ENCODE peak calls at places on chromosomes 5 and 9, in eight cellular contexts. V is endodermal cell, B is HL-60, A is psoas muscle, P is uterus, I is heart left ventricle, O is right cardiac atrium, S is AG04450. U is an unnamed sample.

GRCh38 chr9:96484521-96484931 is 34.6 kb downstream of the HABP4 start:
- DNase-seq in O (no peak), B (no peak), S (no peak), I (no peak), A (no peak), V (no peak), P (no peak), U (no peak)

GRCh38 chr5:158967566-158967965 is 132.2 kb downstream of the EBF1 start:
- DNase-seq in I (no peak), P (no peak), O (no peak), S (no peak), V (no peak), A (no peak), B (no peak), U (no peak)

GRCh38 chr5:65102826-65103673 is 334.3 kb downstream of the CWC27 start:
- DNase-seq in S (no peak), O (peak), V (peak), I (peak), P (peak), A (peak), B (no peak), U (peak)

GRCh38 chr9:91857291-91857781 is 92.7 kb downstream of the ROR2 start:
- DNase-seq in O (no peak), I (no peak), A (no peak), S (no peak), B (no peak), P (no peak), V (peak), U (no peak)

GRCh38 chr9:124699575-124699974 is 71.5 kb downstream of the NR6A1 start:
- DNase-seq in A (no peak), P (no peak), O (no peak), B (no peak), V (no peak), I (no peak), S (no peak), U (no peak)

GRCh38 chr9:84953797-84954695 is 284.5 kb downstream of the NTRK2 start:
- DNase-seq in P (peak), I (peak), V (peak), O (peak), B (peak), S (no peak), A (peak), U (peak)

GRCh38 chr5:27578280-27578679 is 539.9 kb upstream of the CDH9 start:
- DNase-seq in B (no peak), V (no peak), I (no peak), A (no peak), P (no peak), O (no peak), S (no peak), U (no peak)

GRCh38 chr5:54610197-54610898 is 92.8 kb downstream of the SNX18 start:
- DNase-seq in P (no peak), O (no peak), B (no peak), I (no peak), A (no peak), V (no peak), S (no peak), U (peak)

GRCh38 chr9:81083821-81084512 is 605.4 kb downstream of the TLE1 start:
- DNase-seq in A (no peak), O (no peak), S (no peak), V (no peak), P (no peak), B (no peak), I (no peak), U (no peak)

GRCh38 chr5:75588666-75589065 is 22.6 kb upstream of the ANKDD1B start:
- DNase-seq in S (no peak), B (no peak), O (no peak), I (no peak), V (peak), P (no peak), A (no peak), U (no peak)

GRCh38 chr5:56279979-56280378 is 46.8 kb upstream of the ANKRD55 start:
- DNase-seq in P (no peak), S (peak), B (no peak), I (no peak), O (no peak), V (no peak), A (no peak), U (no peak)

GRCh38 chr9:27073841-27074728 is 34.9 kb upstream of the TEK start:
- DNase-seq in P (no peak), B (no peak), S (no peak), I (no peak), A (no peak), O (no peak), V (no peak), U (no peak)

GRCh38 chr5:173920024-173920753 is 32.0 kb downstream of the CPEB4 start:
- DNase-seq in S (no peak), O (no peak), B (peak), V (no peak), I (no peak), A (no peak), P (no peak), U (no peak)

GRCh38 chr5:103505581-103506305 is 56.8 kb downstream of the NUDT12 start:
- DNase-seq in A (no peak), S (peak), O (no peak), I (no peak), V (no peak), P (no peak), B (no peak), U (no peak)

GRCh38 chr5:174832811-174833210 is 108.4 kb downstream of the MSX2 start:
- DNase-seq in A (no peak), P (no peak), S (no peak), I (no peak), V (no peak), B (no peak), O (no peak), U (no peak)

DNA sequence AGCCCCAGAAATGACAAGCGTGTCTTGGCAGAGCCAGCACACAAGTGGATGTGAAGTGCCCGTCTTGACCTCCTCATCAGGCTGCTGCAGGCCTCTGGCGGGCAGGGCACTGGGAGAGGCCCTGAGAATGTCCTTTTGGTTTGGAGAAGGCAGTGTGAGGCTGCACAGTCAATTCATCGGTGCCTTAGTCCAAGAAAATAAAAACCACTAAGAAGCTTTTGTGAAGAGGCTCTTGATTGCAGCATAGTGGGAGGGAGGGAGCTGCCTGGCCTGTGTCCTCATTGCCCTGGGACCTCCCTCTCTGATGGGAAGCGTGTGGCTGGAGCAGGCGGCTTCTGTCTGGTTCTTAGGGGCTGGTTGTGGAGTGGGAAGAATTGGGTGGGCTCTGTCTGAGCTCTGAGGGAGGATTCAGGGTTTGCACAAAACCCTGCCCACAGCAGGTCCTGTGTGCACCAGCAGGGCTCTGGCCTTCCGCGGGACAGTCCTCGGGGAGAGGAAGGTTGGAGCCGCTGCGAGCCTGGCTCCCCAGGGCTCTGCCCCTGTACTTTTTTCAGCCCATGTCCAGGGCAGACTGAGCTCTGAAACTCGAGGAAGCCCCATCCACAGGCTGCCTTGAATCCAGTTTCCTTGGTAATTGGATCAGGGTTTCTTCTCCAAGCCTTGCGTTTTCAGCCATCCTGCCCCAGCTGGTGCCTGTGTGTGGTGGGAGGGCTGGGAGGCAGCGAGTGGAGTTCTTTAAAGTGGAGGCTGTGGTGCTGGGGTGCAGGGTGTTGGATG is 1.1 kb downstream of the HRCT1 start:
- DNase-seq in A (peak), V (peak), O (peak), B (no peak), P (peak), I (peak), S (no peak), U (peak)
- H3K4me3 ChIP-seq in A (peak), V (no peak), O (no peak), B (no peak), P (no peak), I (peak), S (peak), U (no peak)

GRCh38 chr9:23590601-23591000 is 235.4 kb downstream of the ELAVL2 start:
- DNase-seq in O (no peak), P (no peak), V (no peak), A (no peak), I (no peak), B (no peak), S (no peak), U (no peak)
- H3K4me3 ChIP-seq in O (peak), P (peak), V (no peak), A (peak), I (peak), B (no peak), S (no peak), U (no peak)

DNA sequence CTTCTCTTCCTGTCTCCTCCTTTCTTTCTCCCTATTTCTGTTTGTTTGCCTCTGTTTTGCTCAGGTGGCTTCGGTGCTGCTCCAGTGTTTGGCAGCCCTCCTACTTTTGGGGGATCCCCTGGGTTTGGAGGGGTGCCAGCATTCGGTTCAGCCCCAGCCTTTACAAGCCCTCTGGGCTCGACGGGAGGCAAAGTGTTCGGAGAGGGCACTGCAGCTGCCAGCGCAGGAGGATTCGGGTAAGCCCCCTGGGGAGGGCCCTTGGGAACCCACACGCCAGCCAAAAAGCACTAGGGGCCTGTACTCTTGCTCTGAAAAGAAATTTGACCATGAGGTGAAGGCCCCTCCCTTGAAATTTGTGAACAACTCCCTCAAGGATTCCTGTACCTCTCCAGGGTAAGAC is 48.2 kb downstream of the FAM78A start:
- DNase-seq in S (no peak), B (no peak), P (no peak), O (peak), V (no peak), I (no peak), A (no peak), U (no peak)
- H3K4me3 ChIP-seq in S (no peak), B (peak), P (no peak), O (peak), V (no peak), I (peak), A (peak), U (no peak)

GRCh38 chr9:14433841-14434511 is 120.0 kb upstream of the NFIB start:
- DNase-seq in I (no peak), B (no peak), P (peak), O (peak), S (peak), V (no peak), A (no peak), U (no peak)
- H3K4me3 ChIP-seq in I (no peak), B (no peak), P (no peak), O (no peak), S (no peak), V (no peak), A (no peak), U (no peak)

GRCh38 chr5:149406979-149407306 is 27.9 kb upstream of the IL17B start:
- DNase-seq in S (no peak), O (no peak), B (no peak), A (no peak), V (no peak), P (no peak), I (no peak), U (no peak)

GRCh38 chr5:149404746-149405549 is 25.9 kb upstream of the IL17B start:
- DNase-seq in V (peak), O (no peak), I (no peak), S (no peak), A (no peak), P (peak), B (no peak), U (no peak)

GRCh38 chr5:149407331-149408251 is 28.5 kb upstream of the IL17B start:
- DNase-seq in I (no peak), O (no peak), P (no peak), V (no peak), B (no peak), S (no peak), A (no peak), U (no peak)

GRCh38 chr5:149405550-149406202 is 26.6 kb upstream of the IL17B start:
- DNase-seq in B (no peak), P (peak), A (no peak), S (no peak), V (peak), I (no peak), O (peak), U (no peak)

GRCh38 chr5:149406203-149406978 is 27.3 kb upstream of the IL17B start:
- DNase-seq in O (peak), B (no peak), V (peak), I (peak), P (peak), A (peak), S (peak), U (peak)
- H3K4me3 ChIP-seq in O (peak), B (no peak), V (no peak), I (peak), P (peak), A (peak), S (peak), U (no peak)

DNA sequence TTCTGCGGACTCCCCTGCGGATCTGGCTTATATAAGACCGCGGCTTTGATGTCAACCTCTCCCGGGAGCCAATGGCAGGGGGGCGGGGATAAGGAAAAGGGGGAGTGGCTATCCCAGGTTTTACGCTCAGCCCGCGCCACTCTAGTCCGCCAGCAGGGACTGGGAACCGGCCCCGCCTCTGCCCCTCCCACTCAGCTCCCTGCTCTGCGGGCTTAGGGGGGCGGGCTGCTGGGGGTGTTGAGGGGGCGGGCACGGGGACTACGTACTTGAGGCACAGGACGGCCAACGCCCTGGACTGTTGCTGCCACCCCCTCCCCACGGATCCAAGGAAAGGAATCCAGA is at the start of gene HAND1:
- DNase-seq in A (peak), O (peak), S (no peak), B (no peak), V (peak), P (peak), I (peak), U (peak)
- H3K4me3 ChIP-seq in A (peak), O (peak), S (no peak), B (no peak), V (peak), P (peak), I (peak), U (no peak)

GRCh38 chr5:43193171-43193951 is 1.3 kb downstream of the NIM1K start:
- DNase-seq in P (peak), I (no peak), A (no peak), V (no peak), S (peak), O (no peak), B (peak), U (no peak)

GRCh38 chr5:43192558-43193170 is 639 bp downstream of the NIM1K start:
- DNase-seq in P (no peak), A (peak), S (no peak), V (peak), B (no peak), O (peak), I (peak), U (peak)

GRCh38 chr5:43191740-43192557 is at the start of gene NIM1K:
- DNase-seq in P (peak), S (no peak), O (peak), B (no peak), A (peak), I (peak), V (peak), U (peak)

GRCh38 chr5:43195670-43196265 is 3.7 kb downstream of the NIM1K start:
- DNase-seq in S (no peak), O (no peak), P (no peak), B (no peak), A (no peak), I (no peak), V (no peak), U (no peak)

GRCh38 chr5:43193952-43194321 is 1.9 kb downstream of the NIM1K start:
- DNase-seq in I (no peak), A (no peak), S (no peak), P (no peak), B (no peak), O (peak), V (no peak), U (no peak)
- H3K4me3 ChIP-seq in I (peak), A (no peak), S (peak), P (no peak), B (no peak), O (peak), V (no peak), U (no peak)

DNA sequence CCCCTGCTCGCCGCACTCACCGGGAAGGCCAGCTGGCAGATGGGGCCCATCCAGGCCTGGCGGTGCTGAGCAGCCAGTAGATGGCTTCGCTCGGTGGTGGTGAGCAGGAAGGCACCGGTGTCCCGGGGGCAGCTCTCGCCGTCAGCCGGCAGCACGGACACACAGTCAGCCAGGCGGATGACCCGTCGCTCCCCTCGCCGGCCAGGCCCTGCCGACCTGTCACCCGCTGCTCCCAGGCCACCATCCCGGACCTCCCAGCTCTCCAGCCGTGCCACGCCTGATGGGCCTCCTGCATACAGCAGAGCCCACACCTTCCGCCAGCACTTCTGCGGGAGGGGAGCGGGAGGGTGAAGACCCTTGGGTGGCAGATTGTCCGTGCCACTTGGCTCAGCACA is 1.4 kb downstream of the DOK3 start:
- DNase-seq in P (no peak), O (peak), A (no peak), V (no peak), I (no peak), B (no peak), S (no peak), U (no peak)
- H3K4me3 ChIP-seq in P (no peak), O (no peak), A (peak), V (no peak), I (peak), B (peak), S (no peak), U (no peak)

U was measured in mucosa of descending colon.